ENCODE peak calls at places on chromosomes 1 and 21, in six cellular contexts. One of them, this sample, is unnamed. For H3K4me1, the result is how much of the 10 kb centered on the place peaks cover.

GRCh38 chr1:159612211-159612885 is 24.7 kb downstream of the APCS start:
- DNase-seq in thoracic aorta: no peak
- DNase-seq in CD8-positive, alpha-beta memory T cell: no peak
- DNase-seq in colonic mucosa: no peak
- DNase-seq in HAP-1: no peak
- DNase-seq in HepG2: no peak
- DNase-seq in this sample: no peak

GRCh38 chr21:28227881-28228623 is 764.6 kb downstream of the LTN1 start:
- DNase-seq in thoracic aorta: no peak
- DNase-seq in CD8-positive, alpha-beta memory T cell: no peak
- DNase-seq in colonic mucosa: no peak
- DNase-seq in HAP-1: no peak
- DNase-seq in HepG2: no peak
- DNase-seq in this sample: no peak

GRCh38 chr1:39671433-39671792 is 494 bp downstream of the NT5C1A start:
- DNase-seq in thoracic aorta: no peak
- DNase-seq in CD8-positive, alpha-beta memory T cell: no peak
- DNase-seq in colonic mucosa: no peak
- DNase-seq in HAP-1: peak
- DNase-seq in HepG2: no peak
- DNase-seq in this sample: peak

GRCh38 chr1:119893238-119893791 is 3.0 kb downstream of the ADAM30 start:
- DNase-seq in thoracic aorta: no peak
- DNase-seq in CD8-positive, alpha-beta memory T cell: no peak
- DNase-seq in colonic mucosa: no peak
- DNase-seq in HAP-1: no peak
- DNase-seq in HepG2: no peak
- DNase-seq in this sample: no peak

GRCh38 chr1:44012411-44012810 is 18.9 kb downstream of the SLC6A9 start:
- DNase-seq in thoracic aorta: no peak
- DNase-seq in CD8-positive, alpha-beta memory T cell: no peak
- DNase-seq in colonic mucosa: no peak
- DNase-seq in HAP-1: no peak
- DNase-seq in HepG2: no peak
- DNase-seq in this sample: no peak

GRCh38 chr1:44798481-44799365 is 1.5 kb upstream of the PLK3 start:
- DNase-seq in thoracic aorta: no peak
- DNase-seq in CD8-positive, alpha-beta memory T cell: no peak
- DNase-seq in colonic mucosa: no peak
- DNase-seq in HAP-1: no peak
- DNase-seq in HepG2: no peak
- DNase-seq in this sample: no peak

GRCh38 chr1:118659646-118660045 is 328.5 kb downstream of the TBX15 start:
- DNase-seq in thoracic aorta: no peak
- DNase-seq in CD8-positive, alpha-beta memory T cell: no peak
- DNase-seq in colonic mucosa: no peak
- DNase-seq in HAP-1: no peak
- DNase-seq in HepG2: no peak
- DNase-seq in this sample: no peak

GRCh38 chr1:119435061-119435460 is 20.1 kb downstream of the HSD3B2 start:
- DNase-seq in thoracic aorta: no peak
- DNase-seq in CD8-positive, alpha-beta memory T cell: no peak
- DNase-seq in colonic mucosa: no peak
- DNase-seq in HAP-1: no peak
- DNase-seq in HepG2: no peak
- DNase-seq in this sample: no peak

GRCh38 chr1:36771222-36771621 is 263.1 kb downstream of the GRIK3 start:
- DNase-seq in thoracic aorta: no peak
- DNase-seq in CD8-positive, alpha-beta memory T cell: no peak
- DNase-seq in colonic mucosa: no peak
- DNase-seq in HAP-1: no peak
- DNase-seq in HepG2: no peak
- DNase-seq in this sample: no peak

GRCh38 chr1:78547081-78547480 is 56.3 kb downstream of the PTGFR start:
- DNase-seq in thoracic aorta: no peak
- DNase-seq in CD8-positive, alpha-beta memory T cell: no peak
- DNase-seq in colonic mucosa: no peak
- DNase-seq in HAP-1: no peak
- DNase-seq in HepG2: no peak
- DNase-seq in this sample: no peak

GRCh38 chr1:3907031-3907534 is 7.0 kb upstream of the C1orf174 start:
- DNase-seq in thoracic aorta: no peak
- DNase-seq in CD8-positive, alpha-beta memory T cell: no peak
- DNase-seq in colonic mucosa: peak
- DNase-seq in HAP-1: peak
- DNase-seq in HepG2: no peak
- DNase-seq in this sample: no peak

GRCh38 chr1:109877320-109877771 is 33.3 kb upstream of the CSF1 start:
- DNase-seq in thoracic aorta: no peak
- DNase-seq in CD8-positive, alpha-beta memory T cell: no peak
- DNase-seq in colonic mucosa: no peak
- DNase-seq in HAP-1: no peak
- DNase-seq in HepG2: peak
- DNase-seq in this sample: peak

GRCh38 chr1:95018602-95019369 is 54.0 kb downstream of the ALG14 start:
- DNase-seq in thoracic aorta: no peak
- DNase-seq in CD8-positive, alpha-beta memory T cell: no peak
- DNase-seq in colonic mucosa: no peak
- DNase-seq in HAP-1: no peak
- DNase-seq in HepG2: no peak
- DNase-seq in this sample: no peak

GRCh38 chr1:91842563-91842962 is 43.4 kb downstream of the TGFBR3 start:
- DNase-seq in thoracic aorta: no peak
- DNase-seq in CD8-positive, alpha-beta memory T cell: no peak
- DNase-seq in colonic mucosa: no peak
- DNase-seq in HAP-1: peak
- DNase-seq in HepG2: no peak
- DNase-seq in this sample: no peak

GRCh38 chr1:19436716-19437476 is 48.4 kb downstream of the CAPZB start:
- DNase-seq in thoracic aorta: no peak
- DNase-seq in CD8-positive, alpha-beta memory T cell: no peak
- DNase-seq in colonic mucosa: peak
- DNase-seq in HAP-1: peak
- DNase-seq in HepG2: peak
- DNase-seq in this sample: peak

GRCh38 chr1:236129315-236129714 is 13.0 kb upstream of the GPR137B start:
- DNase-seq in thoracic aorta: no peak
- DNase-seq in CD8-positive, alpha-beta memory T cell: no peak
- DNase-seq in colonic mucosa: no peak
- DNase-seq in HAP-1: peak
- DNase-seq in HepG2: no peak
- DNase-seq in this sample: no peak

GRCh38 chr1:39525366-39526165 is 34.1 kb downstream of the BMP8A start:
- DNase-seq in thoracic aorta: no peak
- DNase-seq in CD8-positive, alpha-beta memory T cell: peak
- DNase-seq in colonic mucosa: no peak
- DNase-seq in HAP-1: no peak
- DNase-seq in HepG2: no peak
- DNase-seq in this sample: no peak

GRCh38 chr21:41837756-41838297 is 41.3 kb downstream of the PRDM15 start:
- DNase-seq in thoracic aorta: no peak
- DNase-seq in CD8-positive, alpha-beta memory T cell: no peak
- DNase-seq in colonic mucosa: no peak
- DNase-seq in HAP-1: no peak
- DNase-seq in HepG2: no peak
- DNase-seq in this sample: no peak
- H3K4me1 ChIP-seq in thoracic aorta: under half
- H3K4me1 ChIP-seq in CD8-positive, alpha-beta memory T cell: under half
- H3K4me1 ChIP-seq in colonic mucosa: under half
- H3K4me1 ChIP-seq in HAP-1: under half
- H3K4me1 ChIP-seq in HepG2: under half
- H3K4me1 ChIP-seq in this sample: under half

DNA sequence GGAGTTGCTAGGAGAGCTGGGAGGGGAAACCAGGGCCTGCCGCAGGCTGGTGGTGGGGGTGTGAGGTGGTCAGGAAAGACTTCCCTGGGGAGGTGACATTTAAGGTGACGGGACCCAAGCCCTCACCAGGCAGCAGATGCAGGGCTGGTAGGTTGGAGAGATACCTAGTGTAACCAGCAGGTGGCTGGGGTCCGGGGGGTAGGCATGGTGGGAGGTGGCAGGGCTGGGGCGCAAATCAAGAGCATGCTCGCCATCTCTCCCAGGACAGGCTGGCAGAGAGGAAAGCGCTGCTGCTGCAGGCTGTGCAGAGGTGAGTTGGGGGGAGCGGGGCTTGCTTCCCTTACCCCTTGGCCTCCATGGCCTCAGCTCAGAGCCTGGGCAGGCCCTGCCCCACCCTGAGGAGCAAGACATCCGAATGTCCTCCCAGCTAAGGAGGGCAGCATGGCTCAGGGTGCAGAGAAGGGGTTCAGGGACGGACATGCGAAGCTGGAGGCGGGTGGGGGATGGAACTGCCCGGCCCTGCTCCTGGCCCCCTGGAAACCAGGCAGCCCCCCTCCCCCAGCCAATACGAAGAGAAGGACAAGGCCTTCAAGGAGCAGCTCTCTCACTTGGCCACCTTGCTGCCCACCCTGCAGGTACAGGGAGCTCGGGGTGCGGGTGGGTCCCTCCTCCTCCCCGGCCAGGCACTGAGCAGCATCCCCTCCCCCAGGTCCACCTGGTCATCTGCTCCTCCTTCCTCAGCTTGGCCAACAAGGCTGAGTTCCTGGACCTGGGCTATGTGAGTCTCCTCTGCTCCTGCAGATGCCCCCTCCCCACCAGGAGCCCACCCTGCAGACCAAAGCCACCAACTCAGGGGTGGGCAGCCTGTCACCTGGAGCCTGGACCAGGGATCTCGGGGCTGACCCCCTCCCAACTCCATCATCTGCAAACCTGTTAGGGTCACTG is 4.0 kb downstream of the RNF207 start:
- DNase-seq in thoracic aorta: no peak
- DNase-seq in CD8-positive, alpha-beta memory T cell: no peak
- DNase-seq in colonic mucosa: peak
- DNase-seq in HAP-1: peak
- DNase-seq in HepG2: no peak
- DNase-seq in this sample: no peak
- H3K4me1 ChIP-seq in thoracic aorta: under half
- H3K4me1 ChIP-seq in CD8-positive, alpha-beta memory T cell: under half
- H3K4me1 ChIP-seq in colonic mucosa: under half
- H3K4me1 ChIP-seq in HAP-1: under half
- H3K4me1 ChIP-seq in HepG2: under half
- H3K4me1 ChIP-seq in this sample: under half

DNA sequence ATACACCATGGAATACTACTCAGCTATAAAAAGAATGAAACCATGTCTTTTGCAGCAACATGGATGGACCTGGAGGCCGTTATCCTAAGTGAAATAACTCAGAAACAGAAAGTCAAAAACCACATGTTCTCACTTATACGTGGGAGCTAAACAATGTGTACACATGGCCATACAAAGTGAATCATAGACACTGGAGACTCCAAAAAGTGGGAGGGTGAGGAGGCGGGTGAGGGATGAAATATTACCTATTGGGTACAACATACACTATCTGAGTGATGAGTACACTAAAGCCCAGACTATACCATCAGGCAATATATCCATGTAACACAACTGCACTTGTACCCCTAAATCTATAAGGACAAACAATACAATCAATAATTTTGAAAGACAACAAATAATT is 39.5 kb upstream of the FAM20B start:
- DNase-seq in thoracic aorta: no peak
- DNase-seq in CD8-positive, alpha-beta memory T cell: no peak
- DNase-seq in colonic mucosa: no peak
- DNase-seq in HAP-1: no peak
- DNase-seq in HepG2: no peak
- DNase-seq in this sample: no peak
- H3K4me1 ChIP-seq in thoracic aorta: under half
- H3K4me1 ChIP-seq in CD8-positive, alpha-beta memory T cell: under half
- H3K4me1 ChIP-seq in colonic mucosa: under half
- H3K4me1 ChIP-seq in HAP-1: under half
- H3K4me1 ChIP-seq in HepG2: under half
- H3K4me1 ChIP-seq in this sample: under half

GRCh38 chr1:201013031-201013485 is 10.5 kb downstream of the KIF21B start:
- DNase-seq in thoracic aorta: no peak
- DNase-seq in CD8-positive, alpha-beta memory T cell: no peak
- DNase-seq in colonic mucosa: peak
- DNase-seq in HAP-1: no peak
- DNase-seq in HepG2: no peak
- DNase-seq in this sample: no peak
- H3K4me1 ChIP-seq in thoracic aorta: under half
- H3K4me1 ChIP-seq in CD8-positive, alpha-beta memory T cell: half or more
- H3K4me1 ChIP-seq in colonic mucosa: under half
- H3K4me1 ChIP-seq in HAP-1: under half
- H3K4me1 ChIP-seq in HepG2: under half
- H3K4me1 ChIP-seq in this sample: under half

GRCh38 chr1:66242646-66243547 is 291.1 kb upstream of the SGIP1 start:
- DNase-seq in thoracic aorta: peak
- DNase-seq in CD8-positive, alpha-beta memory T cell: peak
- DNase-seq in colonic mucosa: peak
- DNase-seq in HAP-1: peak
- DNase-seq in HepG2: peak
- DNase-seq in this sample: peak

GRCh38 chr1:66239834-66240233 is 294.1 kb upstream of the SGIP1 start:
- DNase-seq in thoracic aorta: no peak
- DNase-seq in CD8-positive, alpha-beta memory T cell: no peak
- DNase-seq in colonic mucosa: no peak
- DNase-seq in HAP-1: no peak
- DNase-seq in HepG2: no peak
- DNase-seq in this sample: no peak

GRCh38 chr1:66237722-66238479 is 296.1 kb upstream of the SGIP1 start:
- DNase-seq in thoracic aorta: no peak
- DNase-seq in CD8-positive, alpha-beta memory T cell: no peak
- DNase-seq in colonic mucosa: no peak
- DNase-seq in HAP-1: no peak
- DNase-seq in HepG2: no peak
- DNase-seq in this sample: no peak

GRCh38 chr1:66243548-66244130 is 290.3 kb upstream of the SGIP1 start:
- DNase-seq in thoracic aorta: no peak
- DNase-seq in CD8-positive, alpha-beta memory T cell: no peak
- DNase-seq in colonic mucosa: no peak
- DNase-seq in HAP-1: no peak
- DNase-seq in HepG2: no peak
- DNase-seq in this sample: no peak

DNA sequence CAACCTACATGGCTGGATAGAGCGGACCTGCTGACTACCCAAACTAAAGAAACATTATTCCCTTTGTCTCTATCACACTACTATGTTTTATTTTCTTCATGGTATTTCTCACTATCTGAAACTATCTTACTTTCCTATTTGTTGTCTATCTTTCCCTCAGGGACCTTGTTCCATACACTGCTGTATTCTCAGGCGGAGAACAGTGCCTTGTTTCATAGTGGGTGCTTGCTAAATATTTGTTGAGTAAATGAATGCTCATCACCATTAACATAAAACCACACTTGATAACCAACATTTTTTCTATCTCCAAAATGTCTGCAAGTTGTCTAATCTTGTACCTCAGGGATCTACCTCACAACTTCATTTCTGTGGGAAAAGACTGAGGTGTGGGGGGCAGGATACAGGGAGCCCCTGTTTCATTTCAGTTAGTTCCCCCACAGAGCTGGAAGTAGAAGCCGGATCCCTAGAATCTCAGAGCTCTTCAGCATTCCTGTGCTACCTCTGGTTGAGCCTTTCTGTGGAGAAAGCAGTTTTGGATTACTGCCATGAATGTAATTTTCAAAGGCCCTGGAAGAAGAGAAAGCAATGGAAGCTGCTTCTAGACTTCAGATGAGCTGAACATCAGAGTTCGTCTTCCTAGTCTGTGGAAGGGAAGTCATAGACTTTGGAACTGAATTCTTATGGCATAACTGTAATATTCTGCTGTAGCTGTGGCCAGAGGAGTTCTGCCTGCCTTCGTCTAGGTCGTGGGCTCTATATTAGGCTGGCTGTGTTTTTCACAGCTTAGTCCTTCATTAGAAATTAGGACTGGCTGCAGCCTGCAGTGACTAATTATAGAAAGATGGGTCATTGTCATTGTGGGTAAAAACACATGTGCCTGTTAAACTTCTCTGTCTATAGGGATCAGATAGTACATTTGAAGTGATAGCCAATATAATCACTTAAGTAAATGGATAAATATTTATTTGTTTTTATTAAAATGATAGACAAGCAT is 293.2 kb upstream of the SGIP1 start:
- DNase-seq in thoracic aorta: no peak
- DNase-seq in CD8-positive, alpha-beta memory T cell: no peak
- DNase-seq in colonic mucosa: no peak
- DNase-seq in HAP-1: no peak
- DNase-seq in HepG2: no peak
- DNase-seq in this sample: no peak
- H3K4me1 ChIP-seq in thoracic aorta: under half
- H3K4me1 ChIP-seq in CD8-positive, alpha-beta memory T cell: under half
- H3K4me1 ChIP-seq in colonic mucosa: under half
- H3K4me1 ChIP-seq in HAP-1: under half
- H3K4me1 ChIP-seq in HepG2: under half
- H3K4me1 ChIP-seq in this sample: under half

This sample was measured in ovary.